ENCODE peak calls at places on chromosomes 11 and 22, in four cellular contexts. R is IMR-90, M is K562, Q is HepG2. Y is an unnamed sample.

GRCh38 chr11:70434813-70435300 is 36.5 kb downstream of the CTTN start:
- DNase-seq in R (no peak), M (no peak), Q (no peak), Y (no peak)

GRCh38 chr11:118339281-118340045 is 3.0 kb downstream of the CD3D start:
- DNase-seq in R (no peak), M (peak; percentile 38), Q (no peak), Y (no peak)

GRCh38 chr22:44660051-44660830 is 41.8 kb upstream of the PRR5 start:
- DNase-seq in R (no peak), M (no peak), Q (no peak), Y (no peak)

GRCh38 chr22:31229402-31230140 is 17.5 kb downstream of the LIMK2 start:
- DNase-seq in R (peak; percentile 48), M (peak; percentile 15), Q (no peak), Y (no peak)

GRCh38 chr11:69644071-69644961 is 3.4 kb downstream of the CCND1 start:
- DNase-seq in R (peak; percentile 92), M (peak; percentile 40), Q (peak; percentile 66), Y (peak; percentile 79)

GRCh38 chr22:44192098-44192810 is 11.5 kb downstream of the PARVG start:
- DNase-seq in R (no peak), M (peak; percentile 81), Q (no peak), Y (no peak)

GRCh38 chr11:41177791-41178190 is 281.7 kb downstream of the LRRC4C start:
- DNase-seq in R (no peak), M (no peak), Q (no peak), Y (no peak)

GRCh38 chr11:62399868-62400245 is 19.0 kb upstream of the SCGB1A1 start:
- DNase-seq in R (no peak), M (no peak), Q (no peak), Y (no peak)

GRCh38 chr22:46241397-46242007 is 8.6 kb downstream of the CDPF1 start:
- DNase-seq in R (no peak), M (peak; percentile 44), Q (no peak), Y (no peak)

GRCh38 chr22:46240917-46241316 is 9.2 kb downstream of the CDPF1 start:
- DNase-seq in R (no peak), M (no peak), Q (no peak), Y (no peak)

GRCh38 chr22:46240506-46240905 is 9.6 kb downstream of the CDPF1 start:
- DNase-seq in R (no peak), M (no peak), Q (no peak), Y (no peak)

GRCh38 chr22:46239261-46240048 is 10.6 kb downstream of the CDPF1 start:
- DNase-seq in R (no peak), M (no peak), Q (no peak), Y (no peak)

GRCh38 chr22:46240073-46240472 is 10.0 kb downstream of the CDPF1 start:
- DNase-seq in R (no peak), M (no peak), Q (no peak), Y (no peak)
- H3K4me3 ChIP-seq in R (no peak overlapping the region), M (no peak overlapping the region), Q (no peak overlapping the region), Y (no peak overlapping the region)

GRCh38 chr22:27699676-27700075 is 101.9 kb downstream of the MN1 start:
- DNase-seq in R (no peak), M (no peak), Q (no peak), Y (no peak)
- TF ChIP-seq MAZ in R (no peak), M (no peak), Q (no peak), Y (no peak)

GRCh38 chr22:23240639-23241389 is 60.5 kb downstream of the BCR start:
- DNase-seq in R (no peak), M (peak; percentile 65), Q (no peak), Y (peak; percentile 7)
- H3K4me3 ChIP-seq in R (no peak overlapping the region), M (no peak overlapping the region), Q (no peak overlapping the region), Y (no peak overlapping the region)

GRCh38 chr11:31114437-31114836 is 255.1 kb downstream of the DCDC1 start:
- DNase-seq in R (no peak), M (no peak), Q (no peak), Y (no peak)
- TF ChIP-seq MAZ in R (no peak), M (no peak), Q (no peak), Y (no peak)

GRCh38 chr22:37636186-37636948 is 3.1 kb upstream of the SH3BP1 start:
- DNase-seq in R (peak; percentile 75), M (no peak), Q (no peak), Y (no peak)
- H3K4me3 ChIP-seq in R (no peak overlapping the region), M (no peak overlapping the region), Q (no peak overlapping the region), Y (no peak overlapping the region)

GRCh38 chr22:27626675-27627443 is 174.7 kb downstream of the MN1 start:
- DNase-seq in R (no peak), M (no peak), Q (peak; percentile 18), Y (no peak)
- TF ChIP-seq MAZ in R (no peak), M (no peak), Q (no peak), Y (no peak)

DNA sequence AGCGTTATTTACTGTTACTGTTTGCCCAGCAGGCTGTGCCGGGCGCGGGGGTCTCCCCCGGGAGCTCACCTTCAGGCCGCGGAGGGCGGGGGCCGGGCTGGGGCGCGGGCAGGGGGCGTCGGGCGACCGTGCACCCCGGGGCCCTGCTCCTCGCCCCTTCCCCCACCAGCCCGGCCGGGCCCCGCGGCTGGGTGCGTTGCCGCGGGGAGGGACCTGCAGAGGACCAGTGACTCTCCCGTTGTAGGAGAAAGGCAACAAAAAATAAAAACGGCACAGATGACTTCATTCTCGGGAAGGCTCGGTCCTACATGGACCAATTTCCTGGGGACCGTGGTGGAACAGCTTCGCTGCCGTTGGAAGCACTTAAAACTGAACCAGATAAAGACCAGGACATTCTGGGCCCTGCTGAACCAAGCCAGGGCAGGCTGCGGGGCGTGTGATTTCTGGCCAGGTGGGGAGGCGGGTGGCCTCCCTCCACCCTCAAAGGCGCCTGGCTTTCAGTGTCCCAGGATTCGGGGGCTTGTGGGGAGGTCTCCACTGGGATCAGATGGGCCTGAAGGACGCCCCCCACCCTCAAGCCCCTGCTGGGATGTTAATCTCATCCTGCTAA is 57.3 kb downstream of the IGLL1 start:
- DNase-seq in R (no peak), M (no peak), Q (peak; percentile 36), Y (no peak)
- H3K4me3 ChIP-seq in R (no peak overlapping the region), M (no peak overlapping the region), Q (peak overlapping the region; percentile 65), Y (no peak overlapping the region)

Y was measured in A549.